ENCODE peak calls at places on chromosomes 2 and 18, in four cellular contexts. G is activated CD8-positive, alpha-beta memory T cell treated with anti-CD3 and anti-CD28 coated beads, Interleukin-2, amount 10 ng/mL, durations not matched to agents 7 days and 5 days; U is left lung; A is omental fat pad. J is an unnamed sample.

GRCh38 chr18:76580288-76580962 is 85.4 kb upstream of the ZNF516 start:
- ATAC-seq in G (no peak), U (no peak), A (no peak), J (no peak)

GRCh38 chr2:239222346-239223028 is 178.3 kb downstream of the HDAC4 start:
- ATAC-seq in G (no peak), U (peak), A (peak), J (peak)

GRCh38 chr2:67583185-67583584 is 186.1 kb downstream of the ETAA1 start:
- ATAC-seq in G (no peak), U (no peak), A (no peak), J (no peak)

GRCh38 chr2:28639092-28639691 is 112.4 kb upstream of the PPP1CB start:
- ATAC-seq in G (no peak), U (no peak), A (no peak), J (no peak)

GRCh38 chr2:18046558-18046957 is 168.1 kb downstream of the KCNS3 start:
- ATAC-seq in G (no peak), U (no peak), A (no peak), J (no peak)

GRCh38 chr18:33957705-33958104 is 267.0 kb downstream of the NOL4 start:
- ATAC-seq in G (no peak), U (no peak), A (no peak), J (no peak)

GRCh38 chr2:195603408-195603807 is 53.6 kb upstream of the SLC39A10 start:
- ATAC-seq in G (no peak), U (no peak), A (no peak), J (no peak)

GRCh38 chr2:64330691-64331429 is 123.1 kb upstream of the LGALSL start:
- ATAC-seq in G (peak), U (peak), A (peak), J (peak)